ENCODE peak calls at places on chromosome 22, in nine cellular contexts. G is foreskin fibroblast, X is astrocyte, E is H9, O is HFFc6, A is cardiac muscle cell, P is AG04450, W is stomach, N is HFF-Myc. U is an unnamed sample.
A peak's percentile ranks its signal among the peaks of the same experiment; 100 is the strongest.

GRCh38 chr22:44386386-44387035 is 73.8 kb upstream of the SHISAL1 start:
- DNase-seq in X (no peak), O (no peak), A (no peak), P (no peak), N (no peak), E (no peak), W (no peak), G (no peak), U (peak; percentile 8)

GRCh38 chr22:42283288-42284229 is 13.1 kb upstream of the TCF20 start:
- DNase-seq in P (no peak), E (no peak), O (no peak), X (no peak), A (peak; percentile 68), W (no peak), G (peak; percentile 6), N (no peak), U (peak; percentile 82)

GRCh38 chr22:35480627-35481565 is 59.7 kb upstream of the RASD2 start:
- DNase-seq in O (no peak), N (no peak), X (no peak), P (no peak), G (no peak), A (no peak), W (peak; percentile 59), E (peak; percentile 20), U (peak; percentile 34)

GRCh38 chr22:24894220-24894975 is 52.1 kb downstream of the LHFPL7 start:
- DNase-seq in N (peak; percentile 91), W (peak; percentile 95), X (peak; percentile 96), O (peak; percentile 92), P (peak; percentile 59), E (no peak), A (peak; percentile 17), G (peak; percentile 75), U (no peak)

GRCh38 chr22:24950272-24950902 is 2.1 kb upstream of the KIAA1671 start:
- DNase-seq in A (peak; percentile 28), G (no peak), P (no peak), W (no peak), E (peak; percentile 93), N (no peak), X (peak; percentile 66), O (no peak), U (no peak)

GRCh38 chr22:29031236-29031982 is 30.2 kb downstream of the C22orf31 start:
- DNase-seq in W (peak; percentile 44), E (peak; percentile 74), N (peak; percentile 89), P (peak; percentile 79), A (peak; percentile 75), G (peak; percentile 96), X (peak; percentile 99), O (peak; percentile 96), U (no peak)

GRCh38 chr22:22856364-22856763 is 31.3 kb upstream of the IGLL5 start:
- DNase-seq in P (no peak), E (no peak), A (no peak), N (no peak), G (no peak), O (no peak), X (no peak), W (no peak), U (no peak)

GRCh38 chr22:45134313-45134712 is 29.4 kb upstream of the NUP50 start:
- DNase-seq in G (no peak), E (no peak), A (no peak), O (no peak), P (no peak), N (no peak), X (no peak), W (no peak), U (no peak)

GRCh38 chr22:35742342-35743100 is 24.8 kb downstream of the APOL5 start:
- DNase-seq in E (no peak), P (no peak), N (peak; percentile 59), O (peak; percentile 82), G (peak; percentile 81), A (no peak), W (no peak), X (peak; percentile 85), U (no peak)

GRCh38 chr22:43455861-43456260 is 44.0 kb downstream of the MPPED1 start:
- DNase-seq in P (no peak), E (no peak), A (no peak), G (no peak), N (no peak), O (no peak), X (no peak), W (no peak), U (no peak)

GRCh38 chr22:34370711-34371110 is 450.4 kb upstream of the LARGE1 start:
- DNase-seq in G (no peak), P (no peak), N (no peak), W (no peak), X (no peak), E (no peak), A (no peak), O (no peak), U (no peak)

GRCh38 chr22:20567993-20568417 is 60.6 kb downstream of the MED15 start:
- DNase-seq in A (no peak), O (peak; percentile 66), E (no peak), G (peak; percentile 67), W (no peak), X (peak; percentile 18), N (no peak), P (no peak), U (no peak)
- TF ChIP-seq CTCF in A (peak; percentile 52), O (peak; percentile 77), E (peak; percentile 53), G (peak; percentile 64), W (no peak), X (peak; percentile 27), N (peak; percentile 70), P (peak; percentile 64), U (no peak)

DNA sequence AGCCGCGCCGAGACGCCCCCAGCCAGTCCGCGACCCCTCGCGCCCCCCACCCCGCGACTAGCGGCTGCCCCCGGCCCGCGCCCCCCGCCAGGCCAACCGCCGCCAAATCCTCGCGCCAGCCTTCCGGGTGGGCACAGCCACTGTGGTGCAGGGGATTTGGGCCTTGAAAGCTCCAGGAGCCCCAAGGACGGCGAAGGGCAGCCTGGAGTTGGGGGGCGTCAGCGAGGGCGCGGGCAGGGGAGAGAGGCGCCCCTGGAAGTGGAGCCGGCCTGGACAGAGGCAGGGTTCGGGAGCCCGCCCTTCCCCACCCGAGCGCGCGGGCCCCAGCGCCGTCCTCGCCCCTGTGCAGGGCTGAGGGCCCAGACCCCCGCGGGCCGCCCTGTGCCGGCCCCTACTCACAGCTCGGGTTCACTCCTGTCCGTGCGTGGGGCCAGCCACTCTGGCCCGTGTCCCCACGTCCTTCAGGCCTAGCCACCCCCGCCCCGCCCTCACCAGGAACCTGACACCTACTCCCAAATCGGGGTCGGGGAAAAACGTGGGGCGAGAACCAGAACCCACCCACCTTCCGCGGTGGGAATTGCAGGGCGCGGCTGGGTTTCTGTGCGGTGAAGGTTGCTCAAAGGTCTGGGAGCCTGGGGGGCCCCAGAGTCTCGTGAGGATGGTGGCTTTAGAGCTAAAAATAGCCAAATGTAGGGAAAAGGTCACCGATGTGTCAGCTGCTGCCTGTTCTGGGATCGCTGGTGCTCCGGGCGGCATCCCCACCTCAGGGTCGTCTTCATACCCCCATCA is at the start of gene CPT1B:
- DNase-seq in W (no peak), E (no peak), G (no peak), P (no peak), O (no peak), A (peak; percentile 53), N (no peak), X (no peak), U (peak; percentile 50)
- TF ChIP-seq CTCF in W (no peak), E (no peak), G (no peak), P (peak; percentile 17), O (peak; percentile 17), A (peak; percentile 13), N (no peak), X (no peak), U (no peak)

DNA sequence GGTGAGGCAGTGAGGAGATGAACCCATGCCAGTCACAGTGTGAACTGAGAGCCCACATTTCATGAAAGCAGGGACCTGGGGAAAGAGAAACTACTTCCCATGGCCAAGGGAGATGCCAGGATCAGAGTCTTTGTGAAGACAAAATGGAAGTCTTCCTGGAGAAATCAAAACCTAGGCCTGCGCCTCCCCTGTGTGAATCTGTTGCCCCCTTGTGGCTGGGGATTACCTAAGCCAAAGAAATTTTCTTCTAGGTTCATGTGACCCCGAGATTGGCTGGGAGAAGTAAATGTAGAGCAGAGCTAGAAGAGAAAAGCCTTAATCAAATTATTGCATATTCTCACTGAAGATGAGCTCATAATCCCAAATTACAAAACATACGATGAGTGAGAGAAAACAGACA is 1075.3 kb downstream of the TBC1D22A start:
- DNase-seq in A (no peak), N (no peak), P (no peak), G (no peak), E (peak; percentile 57), O (peak; percentile 15), X (no peak), W (no peak), U (no peak)
- TF ChIP-seq CTCF in A (peak; percentile 17), N (no peak), P (peak; percentile 10), G (peak; percentile 3), E (peak; percentile 82), O (peak; percentile 72), X (peak; percentile 17), W (no peak), U (no peak)

DNA sequence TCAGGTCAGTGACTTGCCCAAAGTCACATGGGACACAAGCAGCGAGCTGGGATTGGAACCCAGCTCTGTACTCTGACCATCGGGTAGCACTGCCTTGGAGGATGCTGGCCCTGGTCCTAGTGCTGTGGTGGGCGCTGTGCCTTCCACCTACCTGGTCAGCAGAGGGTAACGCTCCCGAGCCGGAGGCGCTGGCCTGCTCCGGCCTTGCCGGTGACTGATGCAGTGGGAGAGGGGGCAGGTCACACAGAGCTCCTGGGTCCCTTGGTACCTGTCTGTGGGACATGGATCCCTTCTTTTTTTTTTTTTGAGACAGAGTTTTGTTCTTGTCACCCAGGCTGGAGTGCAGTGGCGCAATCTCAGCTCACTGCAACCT is 43.0 kb downstream of the CACNA1I start:
- DNase-seq in E (no peak), A (no peak), G (no peak), P (no peak), W (no peak), X (no peak), N (no peak), O (no peak), U (no peak)
- TF ChIP-seq CTCF in E (no peak), A (no peak), G (no peak), P (no peak), W (no peak), X (no peak), N (no peak), O (no peak), U (no peak)

U was measured in glutamatergic neuron.